ENCODE peak calls at places on chromosomes 2 and 18, in six cellular contexts. L, S, K, B, J and A are unnamed samples.

GRCh38 chr2:74708296-74708695 is 54.2 kb downstream of the SEMA4F start:
- DNase-seq in S (no peak), K (no peak), B (no peak), L (no peak), J (no peak), A (no peak)

GRCh38 chr2:232307854-232308253 is 70.7 kb upstream of the ALPP start:
- DNase-seq in B (no peak), S (no peak), L (no peak), J (no peak), K (no peak), A (no peak)

GRCh38 chr18:77168666-77169358 is 36.2 kb upstream of the MBP start:
- DNase-seq in K (no peak), B (no peak), J (no peak), L (no peak), S (no peak), A (no peak)

GRCh38 chr2:590214-591175 is 86.7 kb downstream of the TMEM18 start:
- DNase-seq in B (no peak), K (no peak), S (no peak), J (no peak), L (no peak), A (no peak)

GRCh38 chr2:47008381-47009280 is 93.0 kb upstream of the MCFD2 start:
- DNase-seq in B (no peak), K (peak), J (no peak), S (no peak), L (no peak), A (no peak)

GRCh38 chr2:216557820-216558219 is 59.2 kb downstream of the RPL37A start:
- DNase-seq in K (no peak), J (no peak), B (no peak), S (no peak), L (no peak), A (no peak)

GRCh38 chr2:238761802-238762373 is 86.0 kb upstream of the TWIST2 start:
- DNase-seq in B (no peak), J (no peak), K (no peak), S (no peak), L (no peak), A (peak)

GRCh38 chr2:33467413-33467812 is 9.0 kb upstream of the RASGRP3 start:
- DNase-seq in J (no peak), K (no peak), B (no peak), L (no peak), S (no peak), A (no peak)

GRCh38 chr2:191499874-191500565 is 177.9 kb upstream of the NABP1 start:
- DNase-seq in K (no peak), L (no peak), S (no peak), B (no peak), J (no peak), A (no peak)

GRCh38 chr2:199467462-199467822 is 9.7 kb upstream of the SATB2 start:
- DNase-seq in K (no peak), B (no peak), S (no peak), J (no peak), L (no peak), A (no peak)

GRCh38 chr2:9256570-9257043 is 50.0 kb downstream of the ASAP2 start:
- DNase-seq in K (no peak), L (no peak), B (peak), J (no peak), S (no peak), A (no peak)

GRCh38 chr2:26346454-26347053 is at the start of gene ADGRF3:
- DNase-seq in J (peak), B (peak), S (peak), K (peak), L (no peak), A (peak)

GRCh38 chr2:23513881-23514793 is 129.2 kb downstream of the KLHL29 start:
- DNase-seq in J (no peak), L (no peak), S (no peak), B (no peak), K (no peak), A (no peak)

GRCh38 chr2:45119855-45120254 is 110.6 kb upstream of the SIX2 start:
- DNase-seq in K (no peak), J (no peak), L (no peak), B (no peak), S (no peak), A (no peak)

GRCh38 chr18:44620821-44621220 is 59.9 kb upstream of the SETBP1 start:
- DNase-seq in B (no peak), K (no peak), S (no peak), J (no peak), L (no peak), A (no peak)

GRCh38 chr2:174997110-174997509 is 8.1 kb downstream of the CHN1 start:
- DNase-seq in K (no peak), L (no peak), S (no peak), B (no peak), J (no peak), A (no peak)

GRCh38 chr2:39512434-39512935 is 75.4 kb upstream of the MAP4K3 start:
- DNase-seq in B (no peak), S (no peak), K (no peak), L (no peak), J (no peak), A (no peak)

GRCh38 chr18:76461148-76461547 is 33.9 kb downstream of the ZNF516 start:
- DNase-seq in S (no peak), L (no peak), K (no peak), J (no peak), B (no peak), A (no peak)

DNA sequence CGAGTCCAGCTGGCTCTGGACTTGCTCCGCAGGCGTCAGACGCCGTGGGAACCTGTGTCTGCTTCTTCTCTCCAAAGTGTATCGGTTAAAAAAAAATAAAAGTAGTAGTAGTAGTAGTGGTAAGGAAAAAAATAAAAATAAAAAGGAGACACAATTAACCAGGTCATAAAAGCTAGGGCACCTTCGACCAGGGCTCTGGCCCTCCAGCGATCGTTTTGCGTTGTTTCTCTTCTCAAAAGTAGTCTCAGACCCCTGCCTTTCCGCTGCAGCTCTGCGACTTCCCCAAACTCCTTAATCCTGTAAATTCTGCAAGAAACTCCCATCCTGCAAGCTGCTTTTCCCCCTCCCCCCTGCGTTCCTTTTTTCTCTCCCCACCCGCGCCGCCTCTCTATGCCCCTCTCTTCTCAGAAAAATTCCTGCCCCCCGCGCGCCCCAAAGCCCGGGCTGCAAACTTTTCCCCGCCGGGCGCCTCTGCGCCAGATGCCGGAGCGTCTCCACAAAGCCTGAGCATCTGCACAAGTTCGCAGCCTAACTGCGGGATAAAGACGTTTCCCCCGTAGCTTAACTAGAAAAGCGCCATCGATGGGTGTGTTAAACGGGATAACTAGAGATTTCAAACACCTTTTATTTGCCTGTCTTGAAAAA is 1.9 kb upstream of the SALL3 start:
- DNase-seq in S (no peak), B (no peak), L (no peak), J (no peak), K (no peak), A (no peak)
- H3K4me3 ChIP-seq in S (no peak), B (no peak), L (no peak), J (no peak), K (no peak), A (no peak)

GRCh38 chr18:36576339-36576738 is 252.5 kb downstream of the TPGS2 start:
- DNase-seq in J (no peak), S (no peak), B (no peak), L (no peak), K (no peak), A (no peak)
- TF ChIP-seq MYC in J (no peak), S (no peak), B (no peak), L (no peak), K (no peak), A (no peak)

GRCh38 chr2:121197369-121198091 is 87.5 kb downstream of the TFCP2L1 start:
- DNase-seq in J (no peak), B (no peak), S (no peak), L (no peak), K (no peak), A (peak)
- TF ChIP-seq MAX in J (no peak), B (no peak), S (no peak), L (no peak), K (no peak), A (peak)

DNA sequence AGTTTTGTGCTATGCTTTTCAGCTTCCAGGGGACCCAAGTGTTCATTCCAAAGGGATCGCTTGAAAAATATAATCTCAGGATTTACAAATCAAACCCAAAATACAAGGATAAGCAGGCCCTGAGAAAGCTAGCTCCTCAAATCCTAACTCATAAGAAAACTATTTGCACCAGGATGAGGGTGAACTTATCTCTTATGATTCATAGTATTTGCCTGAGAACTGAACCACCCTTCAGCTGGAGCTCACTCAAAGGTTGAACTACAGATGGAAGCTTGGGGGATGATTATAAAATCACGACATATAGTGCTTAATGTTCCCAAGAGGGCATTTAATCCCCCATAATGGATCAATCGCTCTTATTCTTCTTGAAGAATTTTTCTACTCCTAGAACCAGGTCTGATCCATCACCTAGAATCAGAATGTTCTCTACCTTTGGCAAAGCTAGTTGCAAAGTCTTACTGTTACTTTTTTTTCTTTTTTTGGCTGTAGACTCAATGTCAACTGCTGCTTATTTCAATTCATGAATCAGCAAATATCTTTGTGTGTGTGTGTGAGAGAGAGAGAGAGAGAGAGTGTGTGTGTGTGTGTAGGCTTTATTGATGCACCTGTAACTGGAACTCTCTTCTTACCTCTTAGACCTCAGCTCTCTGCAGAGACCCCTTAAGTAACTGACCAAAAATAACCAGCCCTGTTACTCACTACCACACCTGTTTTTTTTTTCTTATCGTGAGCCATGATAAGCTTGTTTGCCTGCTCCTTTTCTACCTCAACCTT is 44.8 kb downstream of the ARL4C start:
- DNase-seq in K (no peak), B (no peak), S (no peak), L (peak), J (no peak), A (no peak)
- H3K4me3 ChIP-seq in K (no peak), B (no peak), S (no peak), L (no peak), J (no peak), A (no peak)

DNA sequence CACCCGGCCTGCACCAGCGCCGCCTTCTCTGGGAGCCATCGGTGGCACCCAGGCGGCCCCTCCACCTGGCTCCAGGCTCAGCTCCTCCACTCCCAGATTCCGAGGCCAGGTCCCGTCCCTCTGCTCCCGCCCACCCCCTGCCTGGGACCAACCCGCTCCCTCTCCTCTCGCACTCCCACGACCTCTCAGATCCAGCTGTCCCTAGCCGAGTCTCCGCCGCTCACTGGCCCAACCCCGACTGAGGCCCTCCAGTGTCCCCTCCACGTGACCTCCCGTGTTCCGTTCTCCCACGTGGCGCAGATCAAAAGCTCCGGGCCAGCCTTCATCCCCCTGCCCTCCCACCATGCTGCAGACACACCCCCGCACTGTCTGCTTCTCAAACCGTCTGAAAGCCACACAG is 14.4 kb upstream of the SALL3 start:
- DNase-seq in S (no peak), B (no peak), J (no peak), L (no peak), K (no peak), A (no peak)
- TF ChIP-seq MYC in S (no peak), B (no peak), J (no peak), L (no peak), K (no peak), A (no peak)